ENCODE peak calls at places on chromosomes 7 and 10, in ten cellular contexts. I is AG04450, M is choroid plexus epithelial cell, U is mesenchymal stem cell, E is fibroblast of lung, Z is skeletal muscle cell, L is SK-N-SH, G is cardiac muscle cell, W is GM12865, K is astrocyte of the spinal cord. R is an unnamed sample.

GRCh38 chr10:132465889-132466519 is 69.0 kb downstream of the PWWP2B start:
- DNase-seq in I (no peak), M (no peak), U (no peak), E (no peak), Z (no peak), L (no peak), G (no peak), W (no peak), K (no peak), R (no peak)

GRCh38 chr10:1734288-1734687 is 3.0 kb downstream of the ADARB2 start:
- DNase-seq in I (no peak), M (no peak), U (no peak), E (no peak), Z (no peak), L (no peak), G (no peak), W (no peak), K (no peak), R (no peak)

GRCh38 chr10:65618125-65618524 is 1307.7 kb upstream of the LRRTM3 start:
- DNase-seq in I (no peak), M (peak), U (no peak), E (peak), Z (no peak), L (no peak), G (peak), W (no peak), K (no peak), R (peak)

GRCh38 chr7:30633223-30633622 is 38.5 kb downstream of the GARS1 start:
- DNase-seq in I (no peak), M (no peak), U (no peak), E (no peak), Z (no peak), L (no peak), G (no peak), W (no peak), K (no peak), R (peak)

GRCh38 chr10:85624511-85624910 is 742.1 kb downstream of the GRID1 start:
- DNase-seq in I (no peak), M (no peak), U (no peak), E (no peak), Z (no peak), L (no peak), G (no peak), W (no peak), K (no peak), R (no peak)

GRCh38 chr10:101693701-101694055 is 1.3 kb downstream of the FBXW4 start:
- DNase-seq in I (no peak), M (peak), U (peak), E (peak), Z (no peak), L (peak), G (peak), W (peak), K (peak), R (peak)

GRCh38 chr7:116447980-116448839 is 51.3 kb upstream of the CAV2 start:
- DNase-seq in I (no peak), M (no peak), U (no peak), E (no peak), Z (no peak), L (no peak), G (no peak), W (no peak), K (no peak), R (no peak)

GRCh38 chr10:123858907-123859650 is 32.5 kb downstream of the CPXM2 start:
- DNase-seq in I (no peak), M (no peak), U (no peak), E (no peak), Z (no peak), L (no peak), G (no peak), W (no peak), K (no peak), R (no peak)

GRCh38 chr7:120053390-120053961 is 219.5 kb upstream of the KCND2 start:
- DNase-seq in I (peak), M (peak), U (peak), E (peak), Z (peak), L (no peak), G (peak), W (no peak), K (peak), R (peak)

GRCh38 chr7:50533849-50534248 is 31.4 kb downstream of the DDC start:
- DNase-seq in I (no peak), M (no peak), U (peak), E (no peak), Z (no peak), L (no peak), G (no peak), W (no peak), K (no peak), R (no peak)

GRCh38 chr7:50529093-50529862 is 35.9 kb downstream of the DDC start:
- DNase-seq in I (no peak), M (no peak), U (no peak), E (no peak), Z (no peak), L (no peak), G (no peak), W (no peak), K (no peak), R (no peak)

GRCh38 chr7:50530771-50531170 is 34.4 kb downstream of the DDC start:
- DNase-seq in I (no peak), M (no peak), U (no peak), E (no peak), Z (no peak), L (no peak), G (no peak), W (no peak), K (no peak), R (no peak)

GRCh38 chr7:50531928-50532327 is 33.3 kb downstream of the DDC start:
- DNase-seq in I (no peak), M (no peak), U (no peak), E (peak), Z (peak), L (peak), G (no peak), W (no peak), K (peak), R (no peak)

GRCh38 chr7:50531401-50531906 is 33.8 kb downstream of the DDC start:
- DNase-seq in I (no peak), M (no peak), U (no peak), E (no peak), Z (no peak), L (peak), G (no peak), W (peak), K (peak), R (no peak)
- H3K4me3 ChIP-seq in I (no peak), M (no peak), U (no peak), E (no peak), Z (no peak), L (no peak), G (no peak), W (no peak), K (no peak), R (no peak)

GRCh38 chr7:142963993-142964392 is 1.8 kb upstream of the KEL start:
- DNase-seq in I (no peak), M (no peak), U (no peak), E (no peak), Z (no peak), L (no peak), G (no peak), W (no peak), K (no peak), R (no peak)

GRCh38 chr7:142960955-142961512 is 1.1 kb downstream of the KEL start:
- DNase-seq in I (no peak), M (no peak), U (no peak), E (no peak), Z (no peak), L (no peak), G (no peak), W (no peak), K (no peak), R (no peak)

GRCh38 chr7:142964502-142965246 is 2.5 kb upstream of the KEL start:
- DNase-seq in I (no peak), M (no peak), U (no peak), E (no peak), Z (no peak), L (no peak), G (no peak), W (no peak), K (no peak), R (no peak)

GRCh38 chr7:142961595-142961972 is 579 bp downstream of the KEL start:
- DNase-seq in I (no peak), M (no peak), U (no peak), E (no peak), Z (no peak), L (no peak), G (no peak), W (no peak), K (no peak), R (no peak)

DNA sequence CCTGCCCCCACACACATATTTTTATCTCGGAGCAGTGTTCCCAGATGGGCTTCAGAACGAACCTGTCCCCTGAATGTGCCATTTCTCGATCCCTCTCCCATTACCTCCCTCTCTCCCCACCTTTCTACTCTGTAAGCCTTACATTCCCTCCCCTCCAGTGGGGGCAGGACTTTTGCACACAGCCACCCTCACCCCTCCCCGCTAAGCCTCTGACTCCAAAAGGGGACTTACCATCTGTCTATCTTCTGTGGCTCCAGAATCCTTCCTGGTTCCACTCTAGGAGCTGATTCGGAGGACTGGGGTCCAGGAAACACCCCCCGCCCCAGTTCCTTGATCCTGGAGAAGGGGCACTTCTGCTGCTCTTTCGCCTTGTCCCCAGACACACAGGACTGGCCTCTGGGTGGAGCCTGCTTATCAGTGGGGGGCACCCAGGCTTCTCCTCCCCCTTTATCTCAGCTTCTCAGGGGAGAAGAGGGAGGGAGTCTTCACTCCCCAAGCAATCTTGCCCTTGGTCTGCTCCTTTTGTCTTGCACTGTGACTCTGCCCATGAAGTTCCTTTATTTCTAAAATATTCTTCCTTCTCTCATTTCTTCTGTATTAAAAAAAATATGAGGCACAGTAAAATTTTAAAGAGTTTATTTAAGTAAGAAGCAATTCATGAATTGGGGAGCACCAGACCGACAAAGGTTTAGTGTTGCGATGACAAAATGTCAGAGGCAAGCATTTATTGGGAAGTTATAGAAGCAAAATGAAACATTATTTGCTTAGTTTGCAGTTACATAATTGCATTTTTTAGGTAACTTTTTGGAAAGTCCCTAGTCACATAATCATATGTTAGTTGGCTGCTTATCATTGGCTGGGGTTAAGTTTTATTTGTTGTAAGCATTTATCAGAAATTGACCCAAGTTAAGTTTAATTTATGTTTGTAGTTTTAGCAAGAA is at the start of gene KEL:
- DNase-seq in I (no peak), M (no peak), U (no peak), E (no peak), Z (no peak), L (no peak), G (no peak), W (no peak), K (no peak), R (no peak)
- H3K4me3 ChIP-seq in I (no peak), M (no peak), U (no peak), E (no peak), Z (no peak), L (no peak), G (peak), W (no peak), K (no peak), R (no peak)

DNA sequence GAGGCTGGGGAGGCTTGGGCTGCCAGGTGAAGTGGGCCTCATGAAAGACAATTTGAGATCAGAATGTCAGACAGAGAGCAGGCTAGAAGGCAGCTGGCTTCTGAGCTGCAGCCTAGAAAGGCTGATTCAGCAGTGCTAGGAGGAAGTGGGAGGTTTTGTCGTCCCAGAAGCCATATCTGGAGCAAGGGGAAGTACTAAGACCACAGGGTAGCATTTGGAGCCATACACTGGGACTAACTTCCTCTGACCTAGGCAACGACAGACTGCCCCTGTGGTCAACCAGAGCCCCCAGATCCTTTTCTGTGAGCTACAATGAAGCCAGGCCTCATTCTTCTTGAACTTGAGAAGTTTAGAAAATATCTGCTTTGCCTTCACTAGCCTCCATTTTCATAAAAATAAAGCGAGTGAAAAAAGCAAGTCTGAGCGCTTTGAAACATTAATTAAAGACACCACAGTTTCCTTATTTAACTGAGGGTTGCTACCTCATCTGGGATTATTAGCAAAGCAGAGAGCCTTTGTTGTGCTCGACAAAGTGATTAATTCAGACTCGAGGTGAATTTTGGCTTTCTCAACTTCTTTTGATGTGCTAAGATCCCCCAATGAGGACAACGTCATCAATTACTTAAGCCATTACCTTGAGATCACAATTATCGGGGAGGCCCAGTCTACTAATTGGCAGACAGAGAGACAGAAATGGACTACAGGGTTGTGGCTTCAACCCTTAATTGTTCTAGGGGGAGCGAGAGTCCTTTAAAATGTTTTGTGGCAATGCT is 26.6 kb downstream of the TBXAS1 start:
- DNase-seq in I (no peak), M (peak), U (no peak), E (no peak), Z (no peak), L (no peak), G (peak), W (peak), K (no peak), R (no peak)
- H3K4me3 ChIP-seq in I (no peak), M (no peak), U (no peak), E (no peak), Z (no peak), L (no peak), G (no peak), W (no peak), K (no peak), R (no peak)

GRCh38 chr7:128940494-128941322 is 3.0 kb downstream of the IRF5 start:
- DNase-seq in I (no peak), M (no peak), U (no peak), E (no peak), Z (no peak), L (peak), G (no peak), W (peak), K (no peak), R (no peak)

GRCh38 chr7:128938524-128939074 is 872 bp downstream of the IRF5 start:
- DNase-seq in I (no peak), M (no peak), U (no peak), E (no peak), Z (no peak), L (peak), G (no peak), W (peak), K (no peak), R (no peak)

GRCh38 chr7:128937647-128938523 is at the start of gene IRF5:
- DNase-seq in I (no peak), M (no peak), U (no peak), E (no peak), Z (no peak), L (peak), G (no peak), W (peak), K (no peak), R (no peak)

GRCh38 chr7:128939861-128940410 is 2.2 kb downstream of the IRF5 start:
- DNase-seq in I (no peak), M (no peak), U (no peak), E (no peak), Z (no peak), L (peak), G (no peak), W (peak), K (no peak), R (no peak)

GRCh38 chr7:128939075-128939860 is 1.5 kb downstream of the IRF5 start:
- DNase-seq in I (no peak), M (no peak), U (no peak), E (no peak), Z (no peak), L (peak), G (no peak), W (peak), K (no peak), R (no peak)
- H3K4me3 ChIP-seq in I (no peak), M (no peak), U (no peak), E (no peak), Z (no peak), L (no peak), G (no peak), W (peak), K (no peak), R (no peak)

GRCh38 chr10:3666525-3667302 is 118.3 kb downstream of the KLF6 start:
- DNase-seq in I (no peak), M (no peak), U (no peak), E (no peak), Z (no peak), L (no peak), G (no peak), W (no peak), K (no peak), R (no peak)

GRCh38 chr10:3668961-3669330 is 116.1 kb downstream of the KLF6 start:
- DNase-seq in I (no peak), M (peak), U (no peak), E (no peak), Z (no peak), L (no peak), G (peak), W (no peak), K (no peak), R (no peak)

GRCh38 chr10:3671431-3671955 is 113.5 kb downstream of the KLF6 start:
- DNase-seq in I (no peak), M (peak), U (no peak), E (no peak), Z (no peak), L (no peak), G (no peak), W (no peak), K (no peak), R (no peak)

GRCh38 chr10:3665316-3665908 is 119.6 kb downstream of the KLF6 start:
- DNase-seq in I (no peak), M (no peak), U (no peak), E (no peak), Z (no peak), L (no peak), G (no peak), W (no peak), K (no peak), R (no peak)

DNA sequence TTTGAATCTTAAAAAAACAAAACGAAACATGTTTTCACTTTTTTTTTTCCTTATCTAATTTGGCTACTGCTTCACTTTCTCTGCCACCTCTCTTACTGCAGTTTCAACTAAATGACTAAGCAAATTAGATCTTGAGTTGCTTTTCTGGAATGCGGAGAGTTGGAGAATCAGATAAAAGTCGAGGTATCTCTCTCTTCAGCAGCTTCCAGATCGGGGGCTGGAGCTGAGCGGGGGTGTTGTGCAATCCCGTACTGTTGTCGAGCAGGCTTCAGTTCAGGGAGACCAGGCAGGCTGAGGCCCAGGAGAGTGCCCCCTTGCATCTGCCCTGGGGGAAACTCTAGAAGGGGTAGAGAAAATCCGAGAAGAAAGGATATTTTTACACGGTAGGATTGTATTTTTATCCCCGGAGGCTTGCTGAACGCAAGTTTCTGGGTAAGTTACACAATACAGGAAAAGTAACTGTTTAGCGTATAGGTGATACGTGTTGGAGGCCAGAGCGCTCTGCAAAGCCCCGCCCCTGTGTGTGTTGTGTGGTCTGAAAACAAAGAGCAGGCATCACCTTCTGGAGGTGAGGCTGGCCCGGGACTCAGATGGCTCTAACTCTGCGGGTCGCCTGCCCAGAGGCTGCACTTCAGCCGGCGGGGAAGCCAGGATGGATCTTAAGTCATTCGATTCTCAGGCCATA is 116.6 kb downstream of the KLF6 start:
- DNase-seq in I (peak), M (peak), U (peak), E (peak), Z (peak), L (no peak), G (peak), W (no peak), K (peak), R (peak)
- H3K4me3 ChIP-seq in I (peak), M (no peak), U (no peak), E (no peak), Z (no peak), L (no peak), G (no peak), W (no peak), K (no peak), R (no peak)

DNA sequence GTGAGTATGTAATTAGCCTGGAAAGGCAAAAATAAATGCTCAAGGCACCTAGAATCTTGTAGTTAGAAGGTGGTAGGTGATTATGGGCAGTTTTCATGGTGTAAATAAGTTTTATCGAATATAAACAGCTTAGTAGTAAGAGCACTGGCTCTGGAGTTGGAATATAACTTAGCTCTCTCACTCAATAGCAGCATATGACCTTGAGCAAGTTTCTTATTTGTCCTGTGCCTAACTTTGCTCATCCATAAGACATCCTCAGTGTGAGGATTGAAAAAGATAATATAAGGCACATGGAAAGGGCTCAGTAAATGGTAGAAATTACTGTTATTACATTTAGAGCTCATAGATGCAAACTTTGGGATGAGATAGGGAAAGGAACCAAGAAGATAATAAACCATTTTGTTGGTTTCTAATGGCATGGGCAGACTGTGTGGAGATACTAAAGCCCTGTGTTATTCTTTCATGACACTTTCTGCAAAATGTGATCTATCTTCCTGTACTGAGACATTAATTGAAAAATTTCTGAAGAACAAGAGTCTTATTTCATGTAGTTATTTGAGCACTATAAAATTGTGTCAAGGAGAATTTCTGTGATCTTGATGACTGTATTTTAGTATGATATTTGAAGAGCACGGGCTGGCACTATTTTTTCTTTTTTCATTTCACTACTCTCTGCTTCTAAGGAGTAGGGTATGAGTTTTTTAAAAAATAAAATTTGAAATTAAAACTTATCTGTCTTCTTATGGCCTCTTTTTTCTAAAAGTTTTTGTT is 3.1 kb downstream of the SLK start:
- DNase-seq in I (no peak), M (no peak), U (no peak), E (no peak), Z (no peak), L (no peak), G (no peak), W (no peak), K (no peak), R (no peak)
- H3K4me3 ChIP-seq in I (peak), M (peak), U (peak), E (peak), Z (peak), L (peak), G (peak), W (peak), K (peak), R (peak)

GRCh38 chr7:33040803-33041516 is 21.6 kb downstream of the NT5C3A start:
- DNase-seq in I (no peak), M (peak), U (peak), E (peak), Z (no peak), L (no peak), G (peak), W (peak), K (no peak), R (no peak)
- H3K4me3 ChIP-seq in I (no peak), M (no peak), U (peak), E (no peak), Z (no peak), L (no peak), G (no peak), W (peak), K (no peak), R (peak)